ENCODE peak calls at places on chromosomes 11 and 22, in nine cellular contexts. I, M, E, G, S, W, A, X and N are unnamed samples.
A peak's percentile ranks its signal among the peaks of the same experiment; 100 is the strongest.

GRCh38 chr22:48494256-48494967 is 1333.3 kb downstream of the BRD1 start:
- DNase-seq in I (no peak), M (no peak), E (no peak), G (no peak), S (no peak), W (no peak), A (no peak), X (no peak), N (no peak)

GRCh38 chr11:119479685-119480275 is 56.8 kb upstream of the THY1 start:
- DNase-seq in I (peak; percentile 71), M (no peak), E (peak; percentile 50), G (no peak), S (peak; percentile 32), W (peak; percentile 57), A (no peak), X (no peak), N (peak; percentile 60)

GRCh38 chr11:3217751-3218482 is 696 bp downstream of the MRGPRG start:
- DNase-seq in I (no peak), M (no peak), E (no peak), G (no peak), S (no peak), W (no peak), A (no peak), X (peak; percentile 26), N (no peak)

GRCh38 chr11:100396281-100396680 is 290.8 kb upstream of the ARHGAP42 start:
- DNase-seq in I (peak; percentile 23), M (no peak), E (no peak), G (no peak), S (no peak), W (no peak), A (no peak), X (no peak), N (no peak)

GRCh38 chr22:22754961-22755777 is 110.8 kb downstream of the GGTLC2 start:
- DNase-seq in I (no peak), M (no peak), E (no peak), G (no peak), S (no peak), W (no peak), A (no peak), X (no peak), N (no peak)

GRCh38 chr11:102794382-102794781 is 3.6 kb downstream of the MMP1 start:
- DNase-seq in I (peak; percentile 66), M (no peak), E (peak; percentile 14), G (no peak), S (no peak), W (peak; percentile 47), A (no peak), X (no peak), N (peak; percentile 28)

GRCh38 chr11:77374611-77375031 is 73.1 kb upstream of the GDPD4 start:
- DNase-seq in I (peak; percentile 31), M (no peak), E (peak; percentile 61), G (no peak), S (peak; percentile 47), W (peak; percentile 58), A (no peak), X (no peak), N (no peak)

GRCh38 chr11:65501005-65501529 is 2.2 kb downstream of the MALAT1 start:
- DNase-seq in I (peak; percentile 56), M (peak; percentile 36), E (no peak), G (no peak), S (no peak), W (no peak), A (no peak), X (no peak), N (no peak)

GRCh38 chr11:64035581-64035980 is at the start of gene FLRT1:
- DNase-seq in I (no peak), M (no peak), E (no peak), G (no peak), S (no peak), W (no peak), A (no peak), X (no peak), N (no peak)

GRCh38 chr11:61406067-61406466 is 13.7 kb downstream of the TMEM216 start:
- DNase-seq in I (no peak), M (no peak), E (no peak), G (no peak), S (no peak), W (no peak), A (no peak), X (no peak), N (no peak)

GRCh38 chr11:14499178-14499559 is 442 bp downstream of the COPB1 start:
- DNase-seq in I (peak; percentile 38), M (no peak), E (no peak), G (no peak), S (no peak), W (peak; percentile 14), A (peak; percentile 29), X (peak; percentile 69), N (peak; percentile 9)

GRCh38 chr11:134584706-134585445 is 172.8 kb upstream of the B3GAT1 start:
- DNase-seq in I (no peak), M (no peak), E (no peak), G (no peak), S (no peak), W (no peak), A (no peak), X (peak; percentile 37), N (no peak)

GRCh38 chr11:92153542-92153941 is 71.1 kb upstream of the FAT3 start:
- DNase-seq in I (no peak), M (no peak), E (no peak), G (no peak), S (no peak), W (no peak), A (no peak), X (no peak), N (no peak)

GRCh38 chr11:71426413-71426812 is 21.8 kb downstream of the DHCR7 start:
- DNase-seq in I (peak; percentile 5), M (no peak), E (no peak), G (no peak), S (no peak), W (no peak), A (no peak), X (no peak), N (no peak)

GRCh38 chr22:37943471-37944198 is 9.8 kb downstream of the C22orf23 start:
- DNase-seq in I (no peak), M (no peak), E (no peak), G (no peak), S (no peak), W (no peak), A (no peak), X (no peak), N (no peak)

GRCh38 chr11:43556269-43556668 is 124.3 kb upstream of the HSD17B12 start:
- DNase-seq in I (no peak), M (no peak), E (no peak), G (no peak), S (no peak), W (no peak), A (no peak), X (no peak), N (no peak)

GRCh38 chr11:105399505-105399904 is 210.4 kb upstream of the GRIA4 start:
- DNase-seq in I (no peak), M (no peak), E (no peak), G (no peak), S (no peak), W (no peak), A (no peak), X (no peak), N (no peak)

GRCh38 chr11:110866081-110866480 is 153.8 kb upstream of the ARHGAP20 start:
- DNase-seq in I (peak; percentile 29), M (no peak), E (no peak), G (no peak), S (no peak), W (no peak), A (no peak), X (no peak), N (no peak)

GRCh38 chr11:83568474-83568873 is 282.3 kb upstream of the CCDC90B start:
- DNase-seq in I (no peak), M (no peak), E (no peak), G (no peak), S (no peak), W (peak; percentile 17), A (no peak), X (no peak), N (no peak)

GRCh38 chr11:19953909-19954308 is 206.4 kb downstream of the DBX1 start:
- DNase-seq in I (peak; percentile 87), M (no peak), E (peak; percentile 94), G (no peak), S (peak; percentile 94), W (peak; percentile 90), A (no peak), X (no peak), N (peak; percentile 87)

GRCh38 chr11:60953781-60954180 is 1.8 kb upstream of the SLC15A3 start:
- DNase-seq in I (peak; percentile 25), M (no peak), E (peak; percentile 26), G (no peak), S (peak; percentile 12), W (no peak), A (no peak), X (no peak), N (no peak)

GRCh38 chr22:49206281-49206680 is 621.4 kb downstream of the BRD1 start:
- DNase-seq in I (no peak), M (no peak), E (no peak), G (no peak), S (no peak), W (no peak), A (no peak), X (no peak), N (no peak)

GRCh38 chr11:57335343-57336110 is at the start of gene SSRP1:
- DNase-seq in I (peak; percentile 88), M (no peak), E (peak; percentile 83), G (no peak), S (peak; percentile 77), W (peak; percentile 84), A (peak; percentile 66), X (peak; percentile 91), N (peak; percentile 94)

GRCh38 chr11:114125959-114126358 is 66.4 kb downstream of the ZBTB16 start:
- DNase-seq in I (no peak), M (no peak), E (no peak), G (no peak), S (no peak), W (no peak), A (no peak), X (no peak), N (no peak)

GRCh38 chr11:19429108-19429760 is 188.5 kb upstream of the E2F8 start:
- DNase-seq in I (no peak), M (no peak), E (no peak), G (no peak), S (no peak), W (no peak), A (no peak), X (no peak), N (no peak)

GRCh38 chr22:21567456-21568206 is at the start of gene UBE2L3:
- DNase-seq in I (peak; percentile 83), M (peak; percentile 57), E (peak; percentile 79), G (no peak), S (peak; percentile 63), W (peak; percentile 82), A (peak; percentile 78), X (peak; percentile 90), N (peak; percentile 88)

GRCh38 chr22:49764151-49764581 is 63.5 kb downstream of the BRD1 start:
- DNase-seq in I (no peak), M (peak; percentile 45), E (no peak), G (no peak), S (no peak), W (no peak), A (no peak), X (peak; percentile 18), N (peak; percentile 64)

GRCh38 chr22:41369089-41369745 is 12.5 kb upstream of the TEF start:
- DNase-seq in I (no peak), M (no peak), E (no peak), G (no peak), S (no peak), W (no peak), A (no peak), X (no peak), N (no peak)

GRCh38 chr11:47394322-47395224 is 13.8 kb upstream of the SLC39A13 start:
- DNase-seq in I (no peak), M (no peak), E (no peak), G (no peak), S (no peak), W (peak; percentile 92), A (no peak), X (peak; percentile 65), N (no peak)

GRCh38 chr11:47461876-47462275 is 12.9 kb upstream of the RAPSN start:
- DNase-seq in I (no peak), M (no peak), E (no peak), G (no peak), S (no peak), W (no peak), A (no peak), X (no peak), N (no peak)

GRCh38 chr11:111376453-111376871 is 2.6 kb downstream of the POU2AF1 start:
- DNase-seq in I (no peak), M (no peak), E (no peak), G (no peak), S (no peak), W (no peak), A (no peak), X (no peak), N (no peak)